ENCODE peak calls at places on chromosomes 7 and 10, in six cellular contexts. D, P, E, A, H and U are unnamed samples.

GRCh38 chr10:88032566-88032965 is 169.1 kb downstream of the PTEN start:
- DNase-seq in H (no peak), E (peak; percentile 15), P (no peak), A (no peak), D (peak; percentile 55), U (peak; percentile 78)

GRCh38 chr7:50653997-50654425 is 88.8 kb upstream of the DDC start:
- DNase-seq in A (no peak), P (no peak), E (no peak), D (peak; percentile 79), H (no peak), U (peak; percentile 66)

GRCh38 chr10:92691591-92692084 is 1.9 kb downstream of the HHEX start:
- DNase-seq in D (no peak), E (no peak), H (no peak), P (peak; percentile 58), A (no peak), U (no peak)

GRCh38 chr7:31687024-31687423 is at the start of gene PPP1R17:
- DNase-seq in P (no peak), D (no peak), E (no peak), A (no peak), H (peak; percentile 57), U (no peak)

GRCh38 chr7:152590481-152590880 is 85.5 kb downstream of the XRCC2 start:
- DNase-seq in E (no peak), P (no peak), H (no peak), A (no peak), D (no peak), U (no peak)

GRCh38 chr7:82054544-82054943 is 284.7 kb upstream of the HGF start:
- DNase-seq in D (no peak), P (no peak), E (no peak), H (no peak), A (no peak), U (no peak)

GRCh38 chr7:128131701-128132100 is 100.5 kb upstream of the LRRC4 start:
- DNase-seq in D (no peak), A (no peak), E (no peak), H (no peak), P (no peak), U (peak; percentile 36)

GRCh38 chr10:103849880-103850571 is 5.3 kb downstream of the SH3PXD2A start:
- DNase-seq in A (no peak), P (no peak), D (peak; percentile 71), E (peak; percentile 81), H (no peak), U (peak; percentile 74)

GRCh38 chr10:100656479-100656878 is 88.9 kb upstream of the PAX2 start:
- DNase-seq in P (peak; percentile 60), D (peak; percentile 39), H (peak; percentile 93), E (no peak), A (no peak), U (peak; percentile 37)

GRCh38 chr7:13042605-13043236 is 355.3 kb downstream of the ARL4A start:
- DNase-seq in P (no peak), H (no peak), D (no peak), E (no peak), A (no peak), U (peak; percentile 33)

GRCh38 chr10:50605280-50606270 is 18.2 kb downstream of the SGMS1 start:
- DNase-seq in H (no peak), D (peak; percentile 98), P (no peak), A (no peak), E (peak; percentile 97), U (peak; percentile 98)

GRCh38 chr10:46235705-46236536 is 50.9 kb upstream of the ANTXRL start:
- DNase-seq in D (no peak), A (no peak), P (no peak), E (no peak), H (no peak), U (no peak)

GRCh38 chr7:39062811-39063210 is 85.1 kb downstream of the POU6F2 start:
- DNase-seq in P (no peak), E (no peak), H (no peak), D (no peak), A (no peak), U (no peak)

GRCh38 chr10:132862485-132863420 is 76.8 kb upstream of the NKX6-2 start:
- DNase-seq in P (no peak), D (no peak), E (no peak), A (no peak), H (no peak), U (no peak)

GRCh38 chr7:28144266-28144665 is 36.3 kb downstream of the JAZF1 start:
- DNase-seq in E (no peak), H (peak; percentile 70), A (no peak), P (no peak), D (no peak), U (no peak)

GRCh38 chr7:158442260-158442659 is 145.4 kb downstream of the PTPRN2 start:
- DNase-seq in P (no peak), E (no peak), A (no peak), D (no peak), H (no peak), U (no peak)
- TF ChIP-seq CTCF in P (no peak), E (no peak), A (no peak), D (peak; percentile 11), H (peak; percentile 14), U (no peak)

GRCh38 chr10:128881086-128881485 is 586.0 kb upstream of the MGMT start:
- DNase-seq in D (no peak), A (no peak), E (no peak), H (no peak), P (no peak), U (no peak)
- TF ChIP-seq CTCF in D (no peak), A (no peak), E (no peak), H (no peak), P (no peak), U (no peak)

GRCh38 chr7:37921876-37922275 is 1.4 kb downstream of the EPDR1 start:
- DNase-seq in A (no peak), E (no peak), H (no peak), P (no peak), D (no peak), U (no peak)

GRCh38 chr7:37925620-37926019 is 5.2 kb downstream of the EPDR1 start:
- DNase-seq in H (no peak), D (no peak), E (no peak), A (no peak), P (no peak), U (no peak)

GRCh38 chr7:37921340-37921805 is 933 bp downstream of the EPDR1 start:
- DNase-seq in D (no peak), A (no peak), H (peak; percentile 80), E (no peak), P (peak; percentile 39), U (no peak)

GRCh38 chr7:37923996-37924395 is 3.6 kb downstream of the EPDR1 start:
- DNase-seq in A (no peak), P (no peak), E (peak; percentile 44), D (no peak), H (no peak), U (no peak)

DNA sequence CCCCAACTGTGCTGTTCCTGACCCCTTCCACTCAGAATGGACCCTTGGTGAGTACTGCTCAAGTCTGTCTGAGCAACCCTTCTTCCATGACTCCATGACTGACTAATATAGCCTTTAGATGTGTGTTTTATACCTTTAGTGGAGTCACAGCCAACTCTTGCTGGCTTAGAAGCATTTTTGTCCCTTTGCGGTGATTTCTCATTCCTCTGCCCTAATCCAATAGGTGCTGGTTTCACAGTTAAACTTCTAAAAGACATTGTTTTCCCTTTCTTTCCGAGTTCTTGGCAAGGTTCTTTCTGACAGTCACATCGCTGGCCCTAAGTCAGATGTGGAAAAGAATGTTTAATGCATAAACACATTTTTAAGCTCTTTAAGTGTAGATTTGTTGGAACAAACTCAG is 4.0 kb downstream of the EPDR1 start:
- DNase-seq in D (no peak), H (no peak), A (no peak), E (peak; percentile 79), P (no peak), U (no peak)
- TF ChIP-seq CTCF in D (no peak), H (no peak), A (no peak), E (no peak), P (no peak), U (no peak)

DNA sequence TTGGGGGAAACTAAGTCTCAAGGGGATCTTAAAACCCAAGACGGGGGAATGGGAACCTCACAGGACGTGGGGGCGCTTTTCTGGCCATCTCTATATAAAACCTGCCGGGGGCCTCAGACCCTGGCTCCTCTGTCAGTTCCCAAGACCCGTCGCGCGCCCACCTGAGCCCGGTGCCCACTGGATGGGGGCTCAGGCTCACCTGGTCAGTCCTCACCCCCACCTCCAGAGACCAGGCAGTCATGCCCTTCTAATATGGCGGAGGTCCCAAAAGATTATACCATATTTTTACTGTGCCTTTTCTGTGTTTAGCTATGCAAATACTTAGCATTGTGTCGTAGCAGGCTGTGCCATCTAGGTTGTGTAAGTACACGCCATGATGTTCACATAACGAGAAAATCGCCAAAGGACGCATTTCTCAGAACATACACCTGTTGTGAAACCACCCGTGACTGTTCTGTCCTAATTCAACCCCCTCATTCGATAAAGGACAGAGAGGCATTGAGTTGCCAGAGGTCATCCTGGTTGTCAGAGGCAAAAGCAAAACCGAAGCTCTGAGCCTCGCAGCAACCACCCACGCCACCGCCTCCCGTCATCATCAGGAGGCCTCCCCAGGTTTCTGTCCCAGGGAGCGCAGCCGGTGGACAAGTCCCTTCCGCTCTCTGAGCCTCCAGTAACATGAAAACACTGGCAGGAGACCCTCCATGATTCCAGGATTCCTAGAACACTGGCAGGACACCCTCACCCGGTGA is 28.9 kb downstream of the OAT start:
- DNase-seq in H (peak; percentile 32), E (no peak), P (peak; percentile 11), A (no peak), D (no peak), U (no peak)
- TF ChIP-seq CTCF in H (no peak), E (no peak), P (no peak), A (peak; percentile 24), D (no peak), U (no peak)

GRCh38 chr10:22436893-22437619 is 91.8 kb downstream of the SPAG6 start:
- DNase-seq in D (peak; percentile 96), P (peak; percentile 84), A (peak; percentile 90), E (peak; percentile 81), H (peak; percentile 70), U (peak; percentile 93)
- TF ChIP-seq CTCF in D (no peak), P (no peak), A (peak; percentile 11), E (no peak), H (no peak), U (no peak)

DNA sequence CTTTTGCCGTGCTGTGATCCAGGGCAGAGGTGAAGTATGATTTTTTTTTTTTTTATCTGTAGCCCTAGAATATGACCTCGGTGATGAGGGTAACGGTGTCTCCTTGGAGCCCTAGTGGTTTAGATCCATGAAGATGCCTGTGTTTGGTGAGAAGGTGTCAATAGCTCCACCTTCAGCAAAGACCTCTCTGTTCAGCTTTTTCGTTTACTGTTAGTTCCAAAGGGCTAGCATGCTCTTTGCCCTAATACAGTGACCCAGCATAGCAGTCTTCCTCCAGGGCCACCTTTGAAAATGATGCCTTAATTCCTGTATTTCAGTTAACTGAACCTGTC is 748 bp upstream of the MRPS16 start:
- DNase-seq in A (no peak), P (peak; percentile 45), E (no peak), D (no peak), H (no peak), U (no peak)
- TF ChIP-seq CTCF in A (no peak), P (no peak), E (no peak), D (no peak), H (no peak), U (no peak)

GRCh38 chr10:124865676-124866075 is 64.1 kb downstream of the ABRAXAS2 start:
- DNase-seq in E (no peak), A (no peak), D (no peak), P (no peak), H (no peak), U (no peak)
- TF ChIP-seq CTCF in E (no peak), A (no peak), D (no peak), P (no peak), H (no peak), U (no peak)